ENCODE peak calls at places on chromosomes 12 and 14, in seven cellular contexts. One of them, this sample, is unnamed.

GRCh38 chr12:51246254-51246853 is 7.7 kb downstream of the DAZAP2 start:
- DNase-seq in NCI-H2171 treated with DMSO at 0.1 percent for 48 hours: no peak
- DNase-seq in T follicular helper cell: no peak
- DNase-seq in B cell: peak
- DNase-seq in naive thymus-derived CD8-positive, alpha-beta T cell: peak
- DNase-seq in DMS 273 treated with DMSO at 0.1 percent for 48 hours: no peak
- DNase-seq in AG09319: no peak
- DNase-seq in this sample: no peak

GRCh38 chr12:91347686-91348085 is 165.1 kb upstream of the DCN start:
- DNase-seq in NCI-H2171 treated with DMSO at 0.1 percent for 48 hours: no peak
- DNase-seq in T follicular helper cell: no peak
- DNase-seq in B cell: no peak
- DNase-seq in naive thymus-derived CD8-positive, alpha-beta T cell: no peak
- DNase-seq in DMS 273 treated with DMSO at 0.1 percent for 48 hours: no peak
- DNase-seq in AG09319: no peak
- DNase-seq in this sample: no peak

GRCh38 chr12:58781609-58782008 is 138.7 kb downstream of the LRIG3 start:
- DNase-seq in NCI-H2171 treated with DMSO at 0.1 percent for 48 hours: no peak
- DNase-seq in T follicular helper cell: no peak
- DNase-seq in B cell: no peak
- DNase-seq in naive thymus-derived CD8-positive, alpha-beta T cell: no peak
- DNase-seq in DMS 273 treated with DMSO at 0.1 percent for 48 hours: no peak
- DNase-seq in AG09319: no peak
- DNase-seq in this sample: no peak

GRCh38 chr12:114975974-114976310 is 292.0 kb upstream of the TBX3 start:
- DNase-seq in NCI-H2171 treated with DMSO at 0.1 percent for 48 hours: no peak
- DNase-seq in T follicular helper cell: no peak
- DNase-seq in B cell: no peak
- DNase-seq in naive thymus-derived CD8-positive, alpha-beta T cell: no peak
- DNase-seq in DMS 273 treated with DMSO at 0.1 percent for 48 hours: no peak
- DNase-seq in AG09319: no peak
- DNase-seq in this sample: no peak

GRCh38 chr12:91633734-91634357 is 451.2 kb upstream of the DCN start:
- DNase-seq in NCI-H2171 treated with DMSO at 0.1 percent for 48 hours: no peak
- DNase-seq in T follicular helper cell: no peak
- DNase-seq in B cell: no peak
- DNase-seq in naive thymus-derived CD8-positive, alpha-beta T cell: no peak
- DNase-seq in DMS 273 treated with DMSO at 0.1 percent for 48 hours: no peak
- DNase-seq in AG09319: no peak
- DNase-seq in this sample: no peak

GRCh38 chr14:68363841-68364711 is 428.8 kb downstream of the ZFP36L1 start:
- DNase-seq in NCI-H2171 treated with DMSO at 0.1 percent for 48 hours: no peak
- DNase-seq in T follicular helper cell: no peak
- DNase-seq in B cell: no peak
- DNase-seq in naive thymus-derived CD8-positive, alpha-beta T cell: no peak
- DNase-seq in DMS 273 treated with DMSO at 0.1 percent for 48 hours: no peak
- DNase-seq in AG09319: no peak
- DNase-seq in this sample: no peak

GRCh38 chr12:108457734-108458361 is 57.2 kb upstream of the FICD start:
- DNase-seq in NCI-H2171 treated with DMSO at 0.1 percent for 48 hours: no peak
- DNase-seq in T follicular helper cell: no peak
- DNase-seq in B cell: no peak
- DNase-seq in naive thymus-derived CD8-positive, alpha-beta T cell: no peak
- DNase-seq in DMS 273 treated with DMSO at 0.1 percent for 48 hours: no peak
- DNase-seq in AG09319: no peak
- DNase-seq in this sample: no peak

GRCh38 chr12:64665506-64665905 is 55.2 kb downstream of the RASSF3 start:
- DNase-seq in NCI-H2171 treated with DMSO at 0.1 percent for 48 hours: no peak
- DNase-seq in T follicular helper cell: peak
- DNase-seq in B cell: peak
- DNase-seq in naive thymus-derived CD8-positive, alpha-beta T cell: no peak
- DNase-seq in DMS 273 treated with DMSO at 0.1 percent for 48 hours: no peak
- DNase-seq in AG09319: no peak
- DNase-seq in this sample: no peak

GRCh38 chr12:3869860-3870259 is 3.3 kb downstream of the PARP11 start:
- DNase-seq in NCI-H2171 treated with DMSO at 0.1 percent for 48 hours: no peak
- DNase-seq in T follicular helper cell: no peak
- DNase-seq in B cell: peak
- DNase-seq in naive thymus-derived CD8-positive, alpha-beta T cell: no peak
- DNase-seq in DMS 273 treated with DMSO at 0.1 percent for 48 hours: no peak
- DNase-seq in AG09319: no peak
- DNase-seq in this sample: no peak

GRCh38 chr12:117063162-117063911 is 35.9 kb downstream of the TESC start:
- DNase-seq in NCI-H2171 treated with DMSO at 0.1 percent for 48 hours: no peak
- DNase-seq in T follicular helper cell: no peak
- DNase-seq in B cell: peak
- DNase-seq in naive thymus-derived CD8-positive, alpha-beta T cell: peak
- DNase-seq in DMS 273 treated with DMSO at 0.1 percent for 48 hours: no peak
- DNase-seq in AG09319: no peak
- DNase-seq in this sample: no peak

GRCh38 chr12:30501718-30502117 is 194.0 kb downstream of the IPO8 start:
- DNase-seq in NCI-H2171 treated with DMSO at 0.1 percent for 48 hours: no peak
- DNase-seq in T follicular helper cell: no peak
- DNase-seq in B cell: no peak
- DNase-seq in naive thymus-derived CD8-positive, alpha-beta T cell: no peak
- DNase-seq in DMS 273 treated with DMSO at 0.1 percent for 48 hours: no peak
- DNase-seq in AG09319: no peak
- DNase-seq in this sample: no peak

GRCh38 chr12:29783773-29784666 is at the start of gene TMTC1:
- DNase-seq in NCI-H2171 treated with DMSO at 0.1 percent for 48 hours: peak
- DNase-seq in T follicular helper cell: no peak
- DNase-seq in B cell: no peak
- DNase-seq in naive thymus-derived CD8-positive, alpha-beta T cell: no peak
- DNase-seq in DMS 273 treated with DMSO at 0.1 percent for 48 hours: peak
- DNase-seq in AG09319: no peak
- DNase-seq in this sample: no peak

GRCh38 chr12:69239922-69240624 is 704 bp downstream of the CPSF6 start:
- DNase-seq in NCI-H2171 treated with DMSO at 0.1 percent for 48 hours: peak
- DNase-seq in T follicular helper cell: peak
- DNase-seq in B cell: peak
- DNase-seq in naive thymus-derived CD8-positive, alpha-beta T cell: peak
- DNase-seq in DMS 273 treated with DMSO at 0.1 percent for 48 hours: no peak
- DNase-seq in AG09319: no peak
- DNase-seq in this sample: peak

GRCh38 chr14:28653521-28653920 is 113.1 kb upstream of the FOXG1 start:
- DNase-seq in NCI-H2171 treated with DMSO at 0.1 percent for 48 hours: no peak
- DNase-seq in T follicular helper cell: no peak
- DNase-seq in B cell: no peak
- DNase-seq in naive thymus-derived CD8-positive, alpha-beta T cell: no peak
- DNase-seq in DMS 273 treated with DMSO at 0.1 percent for 48 hours: no peak
- DNase-seq in AG09319: no peak
- DNase-seq in this sample: no peak

GRCh38 chr12:42213954-42214426 is 24.1 kb downstream of the YAF2 start:
- DNase-seq in NCI-H2171 treated with DMSO at 0.1 percent for 48 hours: no peak
- DNase-seq in T follicular helper cell: no peak
- DNase-seq in B cell: no peak
- DNase-seq in naive thymus-derived CD8-positive, alpha-beta T cell: no peak
- DNase-seq in DMS 273 treated with DMSO at 0.1 percent for 48 hours: no peak
- DNase-seq in AG09319: no peak
- DNase-seq in this sample: no peak

GRCh38 chr12:57461326-57461903 is 1.8 kb downstream of the GLI1 start:
- DNase-seq in NCI-H2171 treated with DMSO at 0.1 percent for 48 hours: peak
- DNase-seq in T follicular helper cell: no peak
- DNase-seq in B cell: peak
- DNase-seq in naive thymus-derived CD8-positive, alpha-beta T cell: peak
- DNase-seq in DMS 273 treated with DMSO at 0.1 percent for 48 hours: no peak
- DNase-seq in AG09319: no peak
- DNase-seq in this sample: peak

GRCh38 chr14:61103541-61104339 is 122.7 kb downstream of the SLC38A6 start:
- DNase-seq in NCI-H2171 treated with DMSO at 0.1 percent for 48 hours: no peak
- DNase-seq in T follicular helper cell: no peak
- DNase-seq in B cell: no peak
- DNase-seq in naive thymus-derived CD8-positive, alpha-beta T cell: no peak
- DNase-seq in DMS 273 treated with DMSO at 0.1 percent for 48 hours: no peak
- DNase-seq in AG09319: peak
- DNase-seq in this sample: peak

GRCh38 chr14:88128811-88129210 is 123.9 kb downstream of the GPR65 start:
- DNase-seq in NCI-H2171 treated with DMSO at 0.1 percent for 48 hours: no peak
- DNase-seq in T follicular helper cell: no peak
- DNase-seq in B cell: no peak
- DNase-seq in naive thymus-derived CD8-positive, alpha-beta T cell: no peak
- DNase-seq in DMS 273 treated with DMSO at 0.1 percent for 48 hours: no peak
- DNase-seq in AG09319: no peak
- DNase-seq in this sample: no peak

GRCh38 chr14:87430810-87431209 is 562.2 kb downstream of the GALC start:
- DNase-seq in NCI-H2171 treated with DMSO at 0.1 percent for 48 hours: no peak
- DNase-seq in T follicular helper cell: no peak
- DNase-seq in B cell: no peak
- DNase-seq in naive thymus-derived CD8-positive, alpha-beta T cell: no peak
- DNase-seq in DMS 273 treated with DMSO at 0.1 percent for 48 hours: no peak
- DNase-seq in AG09319: no peak
- DNase-seq in this sample: no peak

GRCh38 chr12:105109465-105110212 is 2.1 kb downstream of the WASHC4 start:
- DNase-seq in NCI-H2171 treated with DMSO at 0.1 percent for 48 hours: no peak
- DNase-seq in T follicular helper cell: no peak
- DNase-seq in B cell: peak
- DNase-seq in naive thymus-derived CD8-positive, alpha-beta T cell: no peak
- DNase-seq in DMS 273 treated with DMSO at 0.1 percent for 48 hours: no peak
- DNase-seq in AG09319: no peak
- DNase-seq in this sample: peak

GRCh38 chr12:12819752-12820311 is 6.7 kb downstream of the DDX47 start:
- DNase-seq in NCI-H2171 treated with DMSO at 0.1 percent for 48 hours: no peak
- DNase-seq in T follicular helper cell: no peak
- DNase-seq in B cell: no peak
- DNase-seq in naive thymus-derived CD8-positive, alpha-beta T cell: no peak
- DNase-seq in DMS 273 treated with DMSO at 0.1 percent for 48 hours: no peak
- DNase-seq in AG09319: peak
- DNase-seq in this sample: peak

GRCh38 chr14:101248840-101249675 is 312.2 kb upstream of the DIO3 start:
- DNase-seq in NCI-H2171 treated with DMSO at 0.1 percent for 48 hours: no peak
- DNase-seq in T follicular helper cell: no peak
- DNase-seq in B cell: no peak
- DNase-seq in naive thymus-derived CD8-positive, alpha-beta T cell: no peak
- DNase-seq in DMS 273 treated with DMSO at 0.1 percent for 48 hours: no peak
- DNase-seq in AG09319: no peak
- DNase-seq in this sample: no peak

GRCh38 chr12:75981773-75982564 is 49.6 kb downstream of the PHLDA1 start:
- DNase-seq in NCI-H2171 treated with DMSO at 0.1 percent for 48 hours: no peak
- DNase-seq in T follicular helper cell: no peak
- DNase-seq in B cell: no peak
- DNase-seq in naive thymus-derived CD8-positive, alpha-beta T cell: no peak
- DNase-seq in DMS 273 treated with DMSO at 0.1 percent for 48 hours: no peak
- DNase-seq in AG09319: no peak
- DNase-seq in this sample: no peak

GRCh38 chr12:71682466-71682865 is 3.4 kb upstream of the TMEM19 start:
- DNase-seq in NCI-H2171 treated with DMSO at 0.1 percent for 48 hours: no peak
- DNase-seq in T follicular helper cell: no peak
- DNase-seq in B cell: no peak
- DNase-seq in naive thymus-derived CD8-positive, alpha-beta T cell: no peak
- DNase-seq in DMS 273 treated with DMSO at 0.1 percent for 48 hours: no peak
- DNase-seq in AG09319: no peak
- DNase-seq in this sample: no peak

GRCh38 chr14:92964124-92965109 is 41.5 kb downstream of the CHGA start:
- DNase-seq in NCI-H2171 treated with DMSO at 0.1 percent for 48 hours: no peak
- DNase-seq in T follicular helper cell: no peak
- DNase-seq in B cell: no peak
- DNase-seq in naive thymus-derived CD8-positive, alpha-beta T cell: no peak
- DNase-seq in DMS 273 treated with DMSO at 0.1 percent for 48 hours: no peak
- DNase-seq in AG09319: no peak
- DNase-seq in this sample: no peak

GRCh38 chr14:38045461-38045860 is 162.2 kb upstream of the SSTR1 start:
- DNase-seq in NCI-H2171 treated with DMSO at 0.1 percent for 48 hours: no peak
- DNase-seq in T follicular helper cell: no peak
- DNase-seq in B cell: no peak
- DNase-seq in naive thymus-derived CD8-positive, alpha-beta T cell: no peak
- DNase-seq in DMS 273 treated with DMSO at 0.1 percent for 48 hours: no peak
- DNase-seq in AG09319: no peak
- DNase-seq in this sample: no peak

GRCh38 chr14:60206249-60206670 is 41.1 kb upstream of the DHRS7 start:
- DNase-seq in NCI-H2171 treated with DMSO at 0.1 percent for 48 hours: no peak
- DNase-seq in T follicular helper cell: no peak
- DNase-seq in B cell: no peak
- DNase-seq in naive thymus-derived CD8-positive, alpha-beta T cell: no peak
- DNase-seq in DMS 273 treated with DMSO at 0.1 percent for 48 hours: no peak
- DNase-seq in AG09319: no peak
- DNase-seq in this sample: no peak

GRCh38 chr14:41037388-41037787 is 569.3 kb upstream of the LRFN5 start:
- DNase-seq in NCI-H2171 treated with DMSO at 0.1 percent for 48 hours: no peak
- DNase-seq in T follicular helper cell: no peak
- DNase-seq in B cell: no peak
- DNase-seq in naive thymus-derived CD8-positive, alpha-beta T cell: no peak
- DNase-seq in DMS 273 treated with DMSO at 0.1 percent for 48 hours: no peak
- DNase-seq in AG09319: no peak
- DNase-seq in this sample: no peak

GRCh38 chr12:94074970-94075695 is 73.2 kb upstream of the PLXNC1 start:
- DNase-seq in NCI-H2171 treated with DMSO at 0.1 percent for 48 hours: peak
- DNase-seq in T follicular helper cell: no peak
- DNase-seq in B cell: no peak
- DNase-seq in naive thymus-derived CD8-positive, alpha-beta T cell: no peak
- DNase-seq in DMS 273 treated with DMSO at 0.1 percent for 48 hours: no peak
- DNase-seq in AG09319: peak
- DNase-seq in this sample: peak

GRCh38 chr14:33676135-33676566 is 274.7 kb downstream of the EGLN3 start:
- DNase-seq in NCI-H2171 treated with DMSO at 0.1 percent for 48 hours: peak
- DNase-seq in T follicular helper cell: no peak
- DNase-seq in B cell: no peak
- DNase-seq in naive thymus-derived CD8-positive, alpha-beta T cell: no peak
- DNase-seq in DMS 273 treated with DMSO at 0.1 percent for 48 hours: no peak
- DNase-seq in AG09319: no peak
- DNase-seq in this sample: no peak

GRCh38 chr12:114406326-114407033 is 536 bp upstream of the TBX5 start:
- DNase-seq in NCI-H2171 treated with DMSO at 0.1 percent for 48 hours: no peak
- DNase-seq in T follicular helper cell: no peak
- DNase-seq in B cell: no peak
- DNase-seq in naive thymus-derived CD8-positive, alpha-beta T cell: no peak
- DNase-seq in DMS 273 treated with DMSO at 0.1 percent for 48 hours: no peak
- DNase-seq in AG09319: no peak
- DNase-seq in this sample: no peak

GRCh38 chr14:29321646-29322045 is 555.1 kb downstream of the FOXG1 start:
- DNase-seq in NCI-H2171 treated with DMSO at 0.1 percent for 48 hours: no peak
- DNase-seq in T follicular helper cell: no peak
- DNase-seq in B cell: no peak
- DNase-seq in naive thymus-derived CD8-positive, alpha-beta T cell: no peak
- DNase-seq in DMS 273 treated with DMSO at 0.1 percent for 48 hours: no peak
- DNase-seq in AG09319: no peak
- DNase-seq in this sample: no peak

GRCh38 chr12:27330846-27331245 is 1.8 kb upstream of the BMAL2 start:
- DNase-seq in NCI-H2171 treated with DMSO at 0.1 percent for 48 hours: no peak
- DNase-seq in T follicular helper cell: no peak
- DNase-seq in B cell: no peak
- DNase-seq in naive thymus-derived CD8-positive, alpha-beta T cell: no peak
- DNase-seq in DMS 273 treated with DMSO at 0.1 percent for 48 hours: no peak
- DNase-seq in AG09319: no peak
- DNase-seq in this sample: no peak

This sample was measured in SW 1271.